ENCODE peak calls at places on chromosomes 6 and 20, in eight cellular contexts. J is bronchial epithelial cell, L is A549, D is endothelial cell, V is pancreas, U is neural crest cell, B is H9, F is BJ. A is an unnamed sample.

GRCh38 chr6:146857960-146858308 is 259.2 kb downstream of the ADGB start:
- DNase-seq in U (no peak), D (no peak), L (peak; percentile 7), B (peak; percentile 56), J (no peak), F (no peak), V (no peak), A (no peak)

GRCh38 chr6:105838156-105838555 is 248.0 kb upstream of the PRDM1 start:
- DNase-seq in L (no peak), B (no peak), J (no peak), D (no peak), V (no peak), U (no peak), F (peak; percentile 50), A (no peak)

GRCh38 chr20:59765599-59766177 is 161.3 kb downstream of the PHACTR3 start:
- DNase-seq in D (peak; percentile 44), J (peak; percentile 7), U (peak; percentile 40), V (no peak), B (peak; percentile 58), L (no peak), F (no peak), A (no peak)

GRCh38 chr6:135540207-135540877 is 42.8 kb upstream of the AHI1 start:
- DNase-seq in L (peak; percentile 21), V (no peak), U (no peak), B (no peak), F (no peak), J (no peak), D (no peak), A (no peak)

GRCh38 chr20:49256261-49256660 is 21.6 kb downstream of the ZNFX1 start:
- DNase-seq in F (no peak), B (no peak), U (no peak), J (no peak), V (no peak), D (no peak), L (no peak), A (no peak)

GRCh38 chr20:6632187-6632586 is 135.3 kb upstream of the BMP2 start:
- DNase-seq in B (no peak), V (no peak), U (no peak), J (peak; percentile 31), F (no peak), L (no peak), D (no peak), A (no peak)

GRCh38 chr20:20321134-20321533 is 46.8 kb upstream of the INSM1 start:
- DNase-seq in F (no peak), J (peak; percentile 51), B (no peak), V (no peak), U (no peak), L (no peak), D (no peak), A (no peak)

GRCh38 chr20:8932192-8933150 is 136.4 kb upstream of the PLCB4 start:
- DNase-seq in F (peak; percentile 88), J (peak; percentile 6), V (no peak), U (no peak), D (no peak), B (no peak), L (peak; percentile 42), A (no peak)

GRCh38 chr6:1096967-1097765 is 214.7 kb upstream of the FOXQ1 start:
- DNase-seq in V (no peak), B (no peak), L (no peak), F (no peak), D (no peak), J (no peak), U (no peak), A (no peak)

GRCh38 chr6:158835616-158836221 is 16.6 kb upstream of the EZR start:
- DNase-seq in U (no peak), L (no peak), V (peak; percentile 81), B (peak; percentile 79), J (peak; percentile 44), F (no peak), D (no peak), A (no peak)

GRCh38 chr20:44166008-44166407 is 21.0 kb downstream of the JPH2 start:
- DNase-seq in F (no peak), B (no peak), L (peak; percentile 67), D (no peak), V (no peak), U (no peak), J (no peak), A (no peak)

GRCh38 chr6:54238407-54238806 is 69.8 kb upstream of the TINAG start:
- DNase-seq in J (no peak), F (peak; percentile 77), D (no peak), U (no peak), V (no peak), L (no peak), B (no peak), A (no peak)

GRCh38 chr6:158818008-158818579 is 1.1 kb downstream of the EZR start:
- DNase-seq in V (peak; percentile 95), B (peak; percentile 76), L (peak; percentile 76), J (no peak), F (no peak), U (peak; percentile 51), D (peak; percentile 77), A (peak; percentile 81)

GRCh38 chr6:168450921-168451320 is 9.9 kb downstream of the SMOC2 start:
- DNase-seq in B (no peak), F (no peak), U (no peak), D (no peak), V (no peak), J (no peak), L (no peak), A (no peak)

GRCh38 chr6:168447741-168448140 is 6.8 kb downstream of the SMOC2 start:
- DNase-seq in V (no peak), L (no peak), U (no peak), B (no peak), D (no peak), F (no peak), J (no peak), A (no peak)

GRCh38 chr6:168448243-168448855 is 7.4 kb downstream of the SMOC2 start:
- DNase-seq in B (no peak), J (no peak), V (no peak), U (no peak), F (no peak), D (no peak), L (no peak), A (no peak)

GRCh38 chr6:168452685-168453377 is 11.8 kb downstream of the SMOC2 start:
- DNase-seq in L (no peak), J (no peak), D (no peak), F (no peak), U (no peak), V (no peak), B (no peak), A (no peak)

DNA sequence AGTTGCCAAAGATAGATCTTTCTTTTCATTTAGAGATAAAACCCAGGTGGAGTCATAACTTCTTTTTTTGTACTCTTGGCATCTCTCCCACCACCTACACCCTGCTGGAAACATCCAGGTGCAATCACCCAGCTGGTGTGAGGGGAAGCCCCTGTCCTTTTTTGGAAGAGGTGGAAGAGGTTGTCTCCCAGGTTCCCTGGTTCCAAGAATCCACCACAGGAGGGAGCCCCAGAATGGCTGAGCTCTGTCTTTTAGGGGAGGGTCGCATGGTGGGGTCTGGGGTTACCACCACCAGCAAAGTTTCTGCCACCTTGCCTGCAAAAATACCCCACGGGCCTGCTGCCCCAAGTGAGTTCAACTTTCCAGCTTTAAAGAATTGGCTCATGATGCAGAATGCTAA is 10.8 kb downstream of the SMOC2 start:
- DNase-seq in D (no peak), B (peak; percentile 64), F (no peak), V (no peak), L (no peak), U (no peak), J (no peak), A (no peak)
- TF ChIP-seq CTCF in D (peak; percentile 28), B (peak; percentile 73), F (no peak), V (no peak), L (no peak), U (peak; percentile 43), J (peak; percentile 21), A (no peak)

GRCh38 chr6:88422831-88423230 is 256.7 kb upstream of the CNR1 start:
- DNase-seq in U (no peak), V (no peak), D (no peak), L (peak; percentile 4), J (no peak), B (peak; percentile 58), F (no peak), A (no peak)
- TF ChIP-seq CTCF in U (no peak), V (no peak), D (no peak), L (no peak), J (no peak), B (peak; percentile 51), F (peak; percentile 34), A (no peak)

DNA sequence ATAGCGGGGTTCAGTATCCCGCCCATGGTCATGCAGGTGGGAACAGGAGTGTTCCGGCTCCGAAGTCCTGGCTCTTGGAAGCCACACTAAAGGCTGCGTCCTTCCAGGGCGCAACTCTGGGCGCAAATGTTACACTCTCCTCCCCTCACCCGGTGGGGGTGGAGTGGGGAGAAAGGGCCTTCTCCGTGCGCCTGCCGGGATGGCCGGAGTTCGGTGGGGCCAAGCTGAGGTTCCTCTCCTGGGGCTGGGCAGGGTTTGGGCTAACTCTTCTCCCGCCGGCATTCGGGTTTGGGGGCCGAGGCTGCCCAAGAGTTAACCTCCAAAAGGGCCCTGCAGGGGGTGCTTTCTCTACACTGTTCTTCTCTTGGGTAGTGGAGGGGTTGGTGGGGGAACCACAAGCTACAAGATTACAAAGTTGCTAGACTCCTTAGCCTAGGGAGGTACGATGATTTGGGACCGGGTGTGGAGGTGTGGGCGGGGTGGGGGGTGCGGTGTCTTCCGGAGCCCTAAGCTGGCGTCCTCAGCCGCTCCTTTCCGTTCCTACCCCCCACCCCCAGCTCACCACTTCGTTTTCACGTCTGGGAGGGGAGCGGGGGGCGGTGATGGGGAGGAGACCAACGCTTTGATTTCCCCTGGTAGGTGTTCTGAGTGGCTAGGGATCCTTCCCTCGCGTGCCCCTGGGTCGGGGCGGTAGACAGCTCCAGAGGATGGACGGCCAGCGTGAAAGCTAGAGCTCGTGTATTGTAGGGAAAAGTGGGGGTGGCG is 12.3 kb downstream of the NRN1 start:
- DNase-seq in L (no peak), U (no peak), B (peak; percentile 43), V (no peak), D (no peak), F (no peak), J (no peak), A (no peak)
- TF ChIP-seq CTCF in L (no peak), U (no peak), B (no peak), V (no peak), D (no peak), F (no peak), J (no peak), A (no peak)

DNA sequence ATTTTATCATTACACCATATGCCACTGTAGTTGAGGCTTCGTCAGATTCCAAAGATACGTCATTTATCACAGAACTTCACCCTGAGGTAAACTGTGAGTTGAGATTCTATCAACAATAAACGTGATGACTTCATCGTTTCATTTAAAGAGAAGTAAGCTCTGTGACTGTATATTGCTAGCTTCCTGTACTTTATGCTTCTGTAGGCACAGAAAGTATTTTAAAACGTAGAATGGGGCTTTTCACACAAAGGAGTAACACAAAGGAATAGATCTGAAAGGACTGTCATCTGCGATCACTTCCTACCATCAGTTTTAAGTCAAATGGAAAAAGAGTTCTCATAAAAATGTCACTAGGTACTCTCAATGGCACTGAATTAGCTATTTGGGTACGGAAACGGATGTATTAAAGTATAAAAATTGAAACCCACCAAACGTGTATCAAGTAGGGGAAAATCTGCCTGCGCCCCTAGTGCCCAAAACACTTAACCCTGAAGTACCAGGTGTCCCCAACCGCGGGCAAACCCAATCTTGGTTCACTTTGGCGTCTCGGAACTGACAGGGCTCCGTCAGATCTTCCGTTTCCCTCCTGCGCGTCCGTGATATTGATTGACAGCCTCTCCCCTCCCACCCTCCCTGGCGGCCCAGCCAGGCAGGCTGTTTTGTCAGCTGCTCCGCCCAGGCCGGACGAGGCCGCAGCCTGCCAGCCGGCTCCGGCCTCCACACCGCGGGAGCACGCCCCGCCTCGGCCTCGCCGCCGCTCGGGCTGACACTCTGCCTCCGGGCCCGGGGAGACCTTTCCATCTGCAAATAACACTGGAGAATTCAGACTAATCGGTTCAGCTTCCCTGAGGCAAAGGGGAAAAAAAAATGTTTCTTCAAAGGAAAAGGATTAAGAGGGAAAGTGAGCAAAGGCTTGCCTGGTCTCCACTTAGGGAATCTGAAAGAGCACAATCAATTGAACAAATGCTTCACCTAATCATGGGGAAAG is 234.7 kb upstream of the MCHR2 start:
- DNase-seq in F (no peak), B (peak; percentile 93), L (peak; percentile 78), U (peak; percentile 69), V (peak; percentile 84), D (peak; percentile 84), J (peak; percentile 62), A (peak; percentile 29)
- TF ChIP-seq CTCF in F (peak; percentile 31), B (peak; percentile 37), L (no peak), U (peak; percentile 37), V (no peak), D (no peak), J (peak; percentile 9), A (no peak)